ENCODE peak calls at places on chromosomes 2 and 18, in six cellular contexts. O, Y, V, D, S and G are unnamed samples.

GRCh38 chr18:49839012-49839411 is 25.7 kb upstream of the ACAA2 start:
- DNase-seq in O (peak; percentile 49), Y (no peak), V (no peak), D (no peak), S (no peak), G (no peak)

GRCh38 chr2:29583548-29584121 is 337.8 kb downstream of the ALK start:
- DNase-seq in O (no peak), Y (no peak), V (no peak), D (no peak), S (no peak), G (no peak)

GRCh38 chr2:34104601-34105000 is 505.5 kb upstream of the FAM98A start:
- DNase-seq in O (no peak), Y (no peak), V (no peak), D (no peak), S (no peak), G (no peak)

GRCh38 chr2:168632733-168633132 is 169.7 kb upstream of the NOSTRIN start:
- DNase-seq in O (no peak), Y (no peak), V (no peak), D (no peak), S (no peak), G (peak; percentile 62)

GRCh38 chr18:49400398-49401072 is 59.9 kb downstream of the DYM start:
- DNase-seq in O (no peak), Y (no peak), V (peak; percentile 1), D (no peak), S (no peak), G (no peak)

GRCh38 chr2:195304310-195304709 is 352.7 kb upstream of the SLC39A10 start:
- DNase-seq in O (peak; percentile 19), Y (peak; percentile 49), V (peak; percentile 35), D (no peak), S (peak; percentile 39), G (peak; percentile 16)

GRCh38 chr2:55718165-55719008 is 24.7 kb upstream of the PNPT1 start:
- DNase-seq in O (peak; percentile 59), Y (peak; percentile 61), V (peak; percentile 66), D (peak; percentile 7), S (peak; percentile 64), G (peak; percentile 56)

GRCh38 chr2:217972490-217972889 is 30.3 kb downstream of the TNS1 start:
- DNase-seq in O (no peak), Y (no peak), V (no peak), D (no peak), S (no peak), G (no peak)

GRCh38 chr2:114127372-114127771 is 237.5 kb downstream of the ACTR3 start:
- DNase-seq in O (no peak), Y (no peak), V (no peak), D (no peak), S (no peak), G (no peak)

GRCh38 chr18:43116699-43117294 is 1.3 kb upstream of the RIT2 start:
- DNase-seq in O (no peak), Y (no peak), V (no peak), D (no peak), S (no peak), G (no peak)

GRCh38 chr18:54169710-54170403 is 54.6 kb downstream of the MBD2 start:
- DNase-seq in O (no peak), Y (no peak), V (no peak), D (no peak), S (no peak), G (no peak)

GRCh38 chr18:54161267-54161666 is 63.2 kb downstream of the MBD2 start:
- DNase-seq in O (no peak), Y (no peak), V (no peak), D (no peak), S (no peak), G (no peak)

GRCh38 chr18:54163458-54163857 is 61.0 kb downstream of the MBD2 start:
- DNase-seq in O (no peak), Y (no peak), V (no peak), D (no peak), S (no peak), G (no peak)

GRCh38 chr18:54162431-54162830 is 62.0 kb downstream of the MBD2 start:
- DNase-seq in O (no peak), Y (no peak), V (no peak), D (no peak), S (no peak), G (no peak)

GRCh38 chr18:54165450-54165849 is 59.0 kb downstream of the MBD2 start:
- DNase-seq in O (no peak), Y (no peak), V (no peak), D (no peak), S (no peak), G (no peak)
- TF ChIP-seq ZNF274 in O (no peak), Y (no peak), V (no peak), D (no peak), S (no peak), G (no peak)

DNA sequence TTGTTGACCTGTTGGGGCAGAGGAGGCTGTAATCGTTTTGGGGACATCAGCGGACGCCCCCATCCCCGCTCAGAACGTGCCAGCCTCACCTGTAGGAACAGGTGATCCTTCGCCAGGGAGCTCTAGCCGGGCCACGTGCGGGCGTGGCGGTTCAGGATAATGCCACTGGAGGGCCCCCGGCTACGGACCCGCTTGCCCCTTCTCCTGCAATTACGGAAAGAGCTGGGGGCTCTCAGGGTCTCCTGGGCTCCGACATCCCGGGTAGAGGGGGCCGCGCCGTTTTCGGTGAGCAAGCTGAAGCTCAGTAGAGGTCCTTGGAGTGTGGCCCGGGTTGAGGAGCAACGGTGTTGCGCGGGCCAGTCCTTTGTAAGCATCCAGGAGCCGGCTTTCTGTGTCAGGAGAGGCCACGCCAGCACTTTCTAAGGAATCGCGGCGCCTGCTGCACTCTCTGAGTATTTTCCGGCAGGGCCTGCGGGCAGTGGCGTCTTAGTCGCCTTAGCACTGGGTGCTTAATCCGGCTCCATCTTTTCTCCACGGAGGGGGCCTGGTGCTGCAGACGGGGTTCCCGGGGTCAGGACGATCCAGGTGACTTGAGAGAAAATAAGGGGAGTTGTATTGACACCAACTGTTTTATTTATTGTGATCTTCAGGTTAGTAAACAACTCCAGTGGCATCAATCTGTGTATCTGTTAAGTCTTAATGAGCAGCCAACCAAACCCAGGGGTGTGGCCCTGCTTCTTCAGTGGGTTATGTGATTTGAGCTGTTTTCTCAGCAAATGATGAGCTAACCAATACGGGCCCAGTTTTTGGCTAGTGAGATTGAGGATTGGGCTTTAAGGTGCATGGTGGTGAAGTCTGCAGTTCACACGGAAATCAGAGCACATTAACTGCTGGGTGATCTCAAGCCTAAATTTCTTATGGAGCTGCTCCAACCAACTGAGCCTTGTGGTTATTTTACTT is 1.9 kb downstream of the MTCL1 start:
- DNase-seq in O (no peak), Y (peak; percentile 82), V (no peak), D (no peak), S (no peak), G (no peak)
- TF ChIP-seq ZNF274 in O (no peak), Y (no peak), V (no peak), D (no peak), S (no peak), G (no peak)

GRCh38 chr2:136208682-136209081 is 90.7 kb upstream of the CXCR4 start:
- DNase-seq in O (no peak), Y (no peak), V (no peak), D (no peak), S (no peak), G (no peak)

GRCh38 chr2:136211671-136212070 is 93.7 kb upstream of the CXCR4 start:
- DNase-seq in O (no peak), Y (no peak), V (no peak), D (no peak), S (no peak), G (no peak)

GRCh38 chr2:136209540-136210264 is 91.8 kb upstream of the CXCR4 start:
- DNase-seq in O (no peak), Y (no peak), V (no peak), D (no peak), S (no peak), G (no peak)

GRCh38 chr2:136212426-136213378 is 94.8 kb upstream of the CXCR4 start:
- DNase-seq in O (no peak), Y (no peak), V (no peak), D (peak; percentile 34), S (no peak), G (no peak)

DNA sequence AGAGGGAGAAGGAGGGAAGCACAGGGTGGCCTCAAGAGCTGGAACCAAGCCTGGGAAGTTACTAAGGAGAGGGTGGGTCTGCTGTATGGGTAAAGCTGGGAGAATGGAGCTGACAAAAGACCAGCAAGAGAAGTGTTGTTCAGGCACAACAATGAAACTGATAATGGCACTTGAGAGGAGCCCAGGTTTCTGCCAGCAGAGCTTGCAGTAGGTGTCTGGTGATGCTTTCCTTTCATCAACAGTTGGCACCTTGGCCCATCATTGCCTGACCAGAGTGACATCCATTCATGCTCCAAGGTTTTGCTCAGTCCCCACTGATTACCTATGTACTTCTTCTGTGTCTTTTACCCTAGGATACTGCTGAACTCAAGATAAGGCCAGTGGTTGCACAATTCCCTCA is 92.9 kb upstream of the CXCR4 start:
- DNase-seq in O (no peak), Y (no peak), V (no peak), D (no peak), S (no peak), G (no peak)
- TF ChIP-seq ZNF274 in O (no peak), Y (no peak), V (no peak), D (no peak), S (no peak), G (no peak)

GRCh38 chr2:238868616-238869292 is 20.9 kb downstream of the TWIST2 start:
- DNase-seq in O (no peak), Y (no peak), V (peak; percentile 63), D (no peak), S (no peak), G (no peak)

GRCh38 chr2:238866656-238867277 is 18.9 kb downstream of the TWIST2 start:
- DNase-seq in O (no peak), Y (no peak), V (no peak), D (no peak), S (no peak), G (no peak)

GRCh38 chr2:238872026-238872425 is 24.1 kb downstream of the TWIST2 start:
- DNase-seq in O (no peak), Y (no peak), V (no peak), D (no peak), S (no peak), G (no peak)

GRCh38 chr2:238868067-238868524 is 20.2 kb downstream of the TWIST2 start:
- DNase-seq in O (no peak), Y (no peak), V (no peak), D (no peak), S (no peak), G (no peak)

GRCh38 chr2:238869293-238870124 is 21.6 kb downstream of the TWIST2 start:
- DNase-seq in O (no peak), Y (no peak), V (peak; percentile 39), D (no peak), S (no peak), G (no peak)
- TF ChIP-seq ZNF274 in O (no peak), Y (no peak), V (no peak), D (no peak), S (no peak), G (no peak)

GRCh38 chr2:223117533-223117932 is 65.5 kb downstream of the KCNE4 start:
- DNase-seq in O (no peak), Y (no peak), V (no peak), D (no peak), S (no peak), G (no peak)

GRCh38 chr2:223123859-223124610 is 72.0 kb downstream of the KCNE4 start:
- DNase-seq in O (no peak), Y (no peak), V (no peak), D (no peak), S (no peak), G (no peak)

GRCh38 chr2:223121317-223121716 is 69.3 kb downstream of the KCNE4 start:
- DNase-seq in O (no peak), Y (no peak), V (no peak), D (no peak), S (no peak), G (no peak)

GRCh38 chr2:223122706-223123265 is 70.8 kb downstream of the KCNE4 start:
- DNase-seq in O (no peak), Y (no peak), V (no peak), D (no peak), S (peak; percentile 2), G (no peak)
- TF ChIP-seq ZNF274 in O (no peak), Y (no peak), V (no peak), D (no peak), S (no peak), G (no peak)